ENCODE peak calls at places on chromosomes 2 and 18, in nine cellular contexts. One of them, this sample, is unnamed.

GRCh38 chr2:241015439-241015838 is 17.0 kb downstream of the SNED1 start:
- DNase-seq in NCI-H2081: no peak
- DNase-seq in NCI-H345: no peak
- DNase-seq in posterior cingulate gyrus: no peak
- DNase-seq in HT1080: no peak
- DNase-seq in stimulated activated CD4-positive, alpha-beta T cell treated with anti-CD3 and anti-CD28 coated beads, Interleukin-1b, Interleukin-23, amount 100 ng/mL, for 48 hours: no peak
- DNase-seq in astrocyte of the hippocampus: no peak
- DNase-seq in activated T-cell treated with anti-CD3 and anti-CD28 coated beads, Interleukin-2, amount 50 U/mL, for 72 hours: no peak
- DNase-seq in ecto neural progenitor cell: no peak
- DNase-seq in this sample: no peak

GRCh38 chr2:176188218-176188968 is at the start of gene HOXD1:
- DNase-seq in activated T-cell treated with anti-CD3 and anti-CD28 coated beads, Interleukin-2, amount 50 U/mL, for 72 hours: no peak
- DNase-seq in HT1080: no peak
- DNase-seq in posterior cingulate gyrus: peak
- DNase-seq in NCI-H345: peak
- DNase-seq in stimulated activated CD4-positive, alpha-beta T cell treated with anti-CD3 and anti-CD28 coated beads, Interleukin-1b, Interleukin-23, amount 100 ng/mL, for 48 hours: no peak
- DNase-seq in NCI-H2081: peak
- DNase-seq in astrocyte of the hippocampus: no peak
- DNase-seq in ecto neural progenitor cell: peak
- DNase-seq in this sample: no peak

GRCh38 chr2:205094031-205094430 is 548.8 kb downstream of the PARD3B start:
- DNase-seq in NCI-H2081: no peak
- DNase-seq in NCI-H345: no peak
- DNase-seq in activated T-cell treated with anti-CD3 and anti-CD28 coated beads, Interleukin-2, amount 50 U/mL, for 72 hours: no peak
- DNase-seq in ecto neural progenitor cell: no peak
- DNase-seq in HT1080: no peak
- DNase-seq in stimulated activated CD4-positive, alpha-beta T cell treated with anti-CD3 and anti-CD28 coated beads, Interleukin-1b, Interleukin-23, amount 100 ng/mL, for 48 hours: no peak
- DNase-seq in posterior cingulate gyrus: no peak
- DNase-seq in astrocyte of the hippocampus: no peak
- DNase-seq in this sample: no peak

GRCh38 chr2:240256704-240257637 is 116.5 kb upstream of the OTOS start:
- DNase-seq in activated T-cell treated with anti-CD3 and anti-CD28 coated beads, Interleukin-2, amount 50 U/mL, for 72 hours: no peak
- DNase-seq in posterior cingulate gyrus: peak
- DNase-seq in astrocyte of the hippocampus: no peak
- DNase-seq in NCI-H345: no peak
- DNase-seq in HT1080: no peak
- DNase-seq in stimulated activated CD4-positive, alpha-beta T cell treated with anti-CD3 and anti-CD28 coated beads, Interleukin-1b, Interleukin-23, amount 100 ng/mL, for 48 hours: no peak
- DNase-seq in NCI-H2081: no peak
- DNase-seq in ecto neural progenitor cell: no peak
- DNase-seq in this sample: no peak

GRCh38 chr2:198657520-198658121 is 800.1 kb downstream of the SATB2 start:
- DNase-seq in astrocyte of the hippocampus: peak
- DNase-seq in stimulated activated CD4-positive, alpha-beta T cell treated with anti-CD3 and anti-CD28 coated beads, Interleukin-1b, Interleukin-23, amount 100 ng/mL, for 48 hours: no peak
- DNase-seq in NCI-H2081: peak
- DNase-seq in HT1080: peak
- DNase-seq in NCI-H345: peak
- DNase-seq in posterior cingulate gyrus: no peak
- DNase-seq in ecto neural progenitor cell: no peak
- DNase-seq in activated T-cell treated with anti-CD3 and anti-CD28 coated beads, Interleukin-2, amount 50 U/mL, for 72 hours: peak
- DNase-seq in this sample: peak

GRCh38 chr2:151262629-151263028 is 966 bp upstream of the RBM43 start:
- DNase-seq in HT1080: no peak
- DNase-seq in ecto neural progenitor cell: no peak
- DNase-seq in NCI-H2081: no peak
- DNase-seq in activated T-cell treated with anti-CD3 and anti-CD28 coated beads, Interleukin-2, amount 50 U/mL, for 72 hours: no peak
- DNase-seq in stimulated activated CD4-positive, alpha-beta T cell treated with anti-CD3 and anti-CD28 coated beads, Interleukin-1b, Interleukin-23, amount 100 ng/mL, for 48 hours: no peak
- DNase-seq in posterior cingulate gyrus: no peak
- DNase-seq in NCI-H345: no peak
- DNase-seq in astrocyte of the hippocampus: no peak
- DNase-seq in this sample: no peak

GRCh38 chr2:47904903-47905453 is 1.3 kb downstream of the FBXO11 start:
- DNase-seq in activated T-cell treated with anti-CD3 and anti-CD28 coated beads, Interleukin-2, amount 50 U/mL, for 72 hours: no peak
- DNase-seq in posterior cingulate gyrus: peak
- DNase-seq in astrocyte of the hippocampus: peak
- DNase-seq in ecto neural progenitor cell: peak
- DNase-seq in NCI-H2081: no peak
- DNase-seq in HT1080: peak
- DNase-seq in NCI-H345: no peak
- DNase-seq in stimulated activated CD4-positive, alpha-beta T cell treated with anti-CD3 and anti-CD28 coated beads, Interleukin-1b, Interleukin-23, amount 100 ng/mL, for 48 hours: peak
- DNase-seq in this sample: peak

GRCh38 chr2:136985044-136985443 is 219.7 kb downstream of the THSD7B start:
- DNase-seq in astrocyte of the hippocampus: peak
- DNase-seq in stimulated activated CD4-positive, alpha-beta T cell treated with anti-CD3 and anti-CD28 coated beads, Interleukin-1b, Interleukin-23, amount 100 ng/mL, for 48 hours: no peak
- DNase-seq in activated T-cell treated with anti-CD3 and anti-CD28 coated beads, Interleukin-2, amount 50 U/mL, for 72 hours: no peak
- DNase-seq in NCI-H345: no peak
- DNase-seq in posterior cingulate gyrus: no peak
- DNase-seq in ecto neural progenitor cell: no peak
- DNase-seq in HT1080: no peak
- DNase-seq in NCI-H2081: no peak
- DNase-seq in this sample: no peak

GRCh38 chr2:209648714-209649113 is 122.9 kb upstream of the UNC80 start:
- DNase-seq in posterior cingulate gyrus: no peak
- DNase-seq in astrocyte of the hippocampus: peak
- DNase-seq in ecto neural progenitor cell: no peak
- DNase-seq in activated T-cell treated with anti-CD3 and anti-CD28 coated beads, Interleukin-2, amount 50 U/mL, for 72 hours: no peak
- DNase-seq in NCI-H2081: no peak
- DNase-seq in NCI-H345: no peak
- DNase-seq in HT1080: peak
- DNase-seq in stimulated activated CD4-positive, alpha-beta T cell treated with anti-CD3 and anti-CD28 coated beads, Interleukin-1b, Interleukin-23, amount 100 ng/mL, for 48 hours: no peak
- DNase-seq in this sample: no peak

GRCh38 chr18:27674411-27674810 is 489.3 kb upstream of the CHST9 start:
- DNase-seq in NCI-H345: no peak
- DNase-seq in ecto neural progenitor cell: no peak
- DNase-seq in HT1080: peak
- DNase-seq in astrocyte of the hippocampus: peak
- DNase-seq in activated T-cell treated with anti-CD3 and anti-CD28 coated beads, Interleukin-2, amount 50 U/mL, for 72 hours: no peak
- DNase-seq in posterior cingulate gyrus: no peak
- DNase-seq in NCI-H2081: no peak
- DNase-seq in stimulated activated CD4-positive, alpha-beta T cell treated with anti-CD3 and anti-CD28 coated beads, Interleukin-1b, Interleukin-23, amount 100 ng/mL, for 48 hours: no peak
- DNase-seq in this sample: no peak

GRCh38 chr2:147033046-147033445 is 811.8 kb upstream of the ACVR2A start:
- DNase-seq in HT1080: peak
- DNase-seq in ecto neural progenitor cell: no peak
- DNase-seq in activated T-cell treated with anti-CD3 and anti-CD28 coated beads, Interleukin-2, amount 50 U/mL, for 72 hours: no peak
- DNase-seq in NCI-H2081: no peak
- DNase-seq in NCI-H345: no peak
- DNase-seq in stimulated activated CD4-positive, alpha-beta T cell treated with anti-CD3 and anti-CD28 coated beads, Interleukin-1b, Interleukin-23, amount 100 ng/mL, for 48 hours: no peak
- DNase-seq in astrocyte of the hippocampus: peak
- DNase-seq in posterior cingulate gyrus: no peak
- DNase-seq in this sample: no peak

GRCh38 chr2:196068271-196069209 is at the start of gene DNAH7:
- DNase-seq in HT1080: peak
- DNase-seq in ecto neural progenitor cell: peak
- DNase-seq in stimulated activated CD4-positive, alpha-beta T cell treated with anti-CD3 and anti-CD28 coated beads, Interleukin-1b, Interleukin-23, amount 100 ng/mL, for 48 hours: peak
- DNase-seq in astrocyte of the hippocampus: peak
- DNase-seq in NCI-H2081: peak
- DNase-seq in activated T-cell treated with anti-CD3 and anti-CD28 coated beads, Interleukin-2, amount 50 U/mL, for 72 hours: peak
- DNase-seq in posterior cingulate gyrus: peak
- DNase-seq in NCI-H345: peak
- DNase-seq in this sample: peak

GRCh38 chr18:23179416-23179815 is 44.1 kb downstream of the CABLES1 start:
- DNase-seq in posterior cingulate gyrus: peak
- DNase-seq in HT1080: no peak
- DNase-seq in astrocyte of the hippocampus: no peak
- DNase-seq in activated T-cell treated with anti-CD3 and anti-CD28 coated beads, Interleukin-2, amount 50 U/mL, for 72 hours: no peak
- DNase-seq in stimulated activated CD4-positive, alpha-beta T cell treated with anti-CD3 and anti-CD28 coated beads, Interleukin-1b, Interleukin-23, amount 100 ng/mL, for 48 hours: no peak
- DNase-seq in NCI-H2081: no peak
- DNase-seq in ecto neural progenitor cell: no peak
- DNase-seq in NCI-H345: no peak
- DNase-seq in this sample: no peak

GRCh38 chr2:157052685-157053224 is 204.8 kb upstream of the GALNT5 start:
- DNase-seq in HT1080: peak
- DNase-seq in NCI-H2081: no peak
- DNase-seq in stimulated activated CD4-positive, alpha-beta T cell treated with anti-CD3 and anti-CD28 coated beads, Interleukin-1b, Interleukin-23, amount 100 ng/mL, for 48 hours: no peak
- DNase-seq in posterior cingulate gyrus: no peak
- DNase-seq in ecto neural progenitor cell: no peak
- DNase-seq in NCI-H345: no peak
- DNase-seq in activated T-cell treated with anti-CD3 and anti-CD28 coated beads, Interleukin-2, amount 50 U/mL, for 72 hours: no peak
- DNase-seq in astrocyte of the hippocampus: peak
- DNase-seq in this sample: peak

GRCh38 chr2:85935170-85935745 is 46.5 kb upstream of the ST3GAL5 start:
- DNase-seq in NCI-H2081: no peak
- DNase-seq in posterior cingulate gyrus: no peak
- DNase-seq in astrocyte of the hippocampus: no peak
- DNase-seq in ecto neural progenitor cell: no peak
- DNase-seq in NCI-H345: no peak
- DNase-seq in activated T-cell treated with anti-CD3 and anti-CD28 coated beads, Interleukin-2, amount 50 U/mL, for 72 hours: no peak
- DNase-seq in stimulated activated CD4-positive, alpha-beta T cell treated with anti-CD3 and anti-CD28 coated beads, Interleukin-1b, Interleukin-23, amount 100 ng/mL, for 48 hours: no peak
- DNase-seq in HT1080: no peak
- DNase-seq in this sample: no peak

GRCh38 chr18:13261658-13262357 is 43.2 kb downstream of the LDLRAD4 start:
- DNase-seq in NCI-H345: no peak
- DNase-seq in stimulated activated CD4-positive, alpha-beta T cell treated with anti-CD3 and anti-CD28 coated beads, Interleukin-1b, Interleukin-23, amount 100 ng/mL, for 48 hours: no peak
- DNase-seq in astrocyte of the hippocampus: no peak
- DNase-seq in posterior cingulate gyrus: peak
- DNase-seq in NCI-H2081: no peak
- DNase-seq in HT1080: no peak
- DNase-seq in activated T-cell treated with anti-CD3 and anti-CD28 coated beads, Interleukin-2, amount 50 U/mL, for 72 hours: no peak
- DNase-seq in ecto neural progenitor cell: no peak
- DNase-seq in this sample: no peak

GRCh38 chr2:233761040-233761769 is 1.1 kb downstream of the UGT1A1 start:
- DNase-seq in astrocyte of the hippocampus: no peak
- DNase-seq in NCI-H345: no peak
- DNase-seq in HT1080: no peak
- DNase-seq in stimulated activated CD4-positive, alpha-beta T cell treated with anti-CD3 and anti-CD28 coated beads, Interleukin-1b, Interleukin-23, amount 100 ng/mL, for 48 hours: no peak
- DNase-seq in NCI-H2081: no peak
- DNase-seq in activated T-cell treated with anti-CD3 and anti-CD28 coated beads, Interleukin-2, amount 50 U/mL, for 72 hours: no peak
- DNase-seq in posterior cingulate gyrus: no peak
- DNase-seq in ecto neural progenitor cell: no peak
- DNase-seq in this sample: peak

GRCh38 chr18:41579185-41579584 is 375.8 kb upstream of the PIK3C3 start:
- DNase-seq in posterior cingulate gyrus: no peak
- DNase-seq in ecto neural progenitor cell: no peak
- DNase-seq in HT1080: no peak
- DNase-seq in stimulated activated CD4-positive, alpha-beta T cell treated with anti-CD3 and anti-CD28 coated beads, Interleukin-1b, Interleukin-23, amount 100 ng/mL, for 48 hours: no peak
- DNase-seq in NCI-H345: no peak
- DNase-seq in astrocyte of the hippocampus: no peak
- DNase-seq in activated T-cell treated with anti-CD3 and anti-CD28 coated beads, Interleukin-2, amount 50 U/mL, for 72 hours: no peak
- DNase-seq in NCI-H2081: no peak
- DNase-seq in this sample: no peak

GRCh38 chr2:237864940-237865622 is 5.7 kb downstream of the RAMP1 start:
- DNase-seq in NCI-H345: no peak
- DNase-seq in stimulated activated CD4-positive, alpha-beta T cell treated with anti-CD3 and anti-CD28 coated beads, Interleukin-1b, Interleukin-23, amount 100 ng/mL, for 48 hours: no peak
- DNase-seq in posterior cingulate gyrus: no peak
- DNase-seq in NCI-H2081: no peak
- DNase-seq in astrocyte of the hippocampus: peak
- DNase-seq in ecto neural progenitor cell: peak
- DNase-seq in HT1080: peak
- DNase-seq in activated T-cell treated with anti-CD3 and anti-CD28 coated beads, Interleukin-2, amount 50 U/mL, for 72 hours: no peak
- DNase-seq in this sample: peak

GRCh38 chr2:219901155-219901554 is 273.7 kb downstream of the SLC4A3 start:
- DNase-seq in posterior cingulate gyrus: no peak
- DNase-seq in NCI-H345: no peak
- DNase-seq in HT1080: no peak
- DNase-seq in NCI-H2081: no peak
- DNase-seq in activated T-cell treated with anti-CD3 and anti-CD28 coated beads, Interleukin-2, amount 50 U/mL, for 72 hours: no peak
- DNase-seq in stimulated activated CD4-positive, alpha-beta T cell treated with anti-CD3 and anti-CD28 coated beads, Interleukin-1b, Interleukin-23, amount 100 ng/mL, for 48 hours: no peak
- DNase-seq in astrocyte of the hippocampus: no peak
- DNase-seq in ecto neural progenitor cell: no peak
- DNase-seq in this sample: no peak